ENCODE peak calls at places on chromosome 22, in seven cellular contexts. W, C, Z, K, G, T and H are unnamed samples. For H3K36me3 and H3K4me1, the result is how much of the 10 kb centered on the place peaks cover.

GRCh38 chr22:41856484-41856883 is 23.6 kb downstream of the SREBF2 start:
- DNase-seq in K (no peak), C (no peak), G (no peak), T (no peak), W (no peak), Z (no peak), H (no peak)

GRCh38 chr22:41966607-41967240 is 2.5 kb upstream of the SEPTIN3 start:
- DNase-seq in C (peak), W (peak), G (peak), Z (no peak), T (peak), K (peak), H (no peak)

GRCh38 chr22:49966716-49967332 is 6.3 kb downstream of the PIM3 start:
- DNase-seq in C (no peak), W (peak), Z (peak), G (peak), K (peak), T (peak), H (no peak)

GRCh38 chr22:30426395-30427353 is 1.1 kb downstream of the MTFP1 start:
- DNase-seq in T (peak), Z (peak), K (peak), G (peak), W (peak), C (peak), H (peak)

GRCh38 chr22:39197578-39197977 is 45.1 kb upstream of the CBX7 start:
- DNase-seq in T (no peak), Z (peak), K (no peak), C (peak), W (no peak), G (no peak), H (no peak)

GRCh38 chr22:18005201-18005926 is 19.0 kb downstream of the MICAL3 start:
- DNase-seq in G (no peak), T (no peak), C (no peak), K (no peak), Z (no peak), W (no peak), H (no peak)

GRCh38 chr22:49916851-49917250 is 1.4 kb downstream of the ALG12 start:
- DNase-seq in C (no peak), T (no peak), G (no peak), K (no peak), Z (peak), W (no peak), H (no peak)

GRCh38 chr22:30380011-30380410 is 7.2 kb downstream of the RNF215 start:
- DNase-seq in K (no peak), C (no peak), Z (no peak), W (no peak), G (no peak), T (no peak), H (no peak)

GRCh38 chr22:50076646-50077624 is 8.3 kb downstream of the MLC1 start:
- DNase-seq in G (no peak), C (no peak), T (no peak), Z (no peak), K (no peak), W (no peak), H (no peak)

GRCh38 chr22:33605686-33606085 is 314.6 kb downstream of the LARGE1 start:
- DNase-seq in C (no peak), T (peak), Z (no peak), K (no peak), W (peak), G (peak), H (no peak)

GRCh38 chr22:46738961-46739870 is 1.2 kb upstream of the CERK start:
- DNase-seq in T (peak), K (peak), G (peak), C (peak), W (peak), Z (peak), H (peak)

GRCh38 chr22:46736705-46737104 is 1.3 kb downstream of the CERK start:
- DNase-seq in K (no peak), G (no peak), T (no peak), C (no peak), W (no peak), Z (no peak), H (no peak)

GRCh38 chr22:46737105-46737975 is 712 bp downstream of the CERK start:
- DNase-seq in Z (no peak), T (peak), K (no peak), C (peak), G (peak), W (peak), H (no peak)

GRCh38 chr22:46738642-46738960 is 549 bp upstream of the CERK start:
- DNase-seq in T (no peak), C (peak), K (peak), G (no peak), Z (no peak), W (peak), H (no peak)

DNA sequence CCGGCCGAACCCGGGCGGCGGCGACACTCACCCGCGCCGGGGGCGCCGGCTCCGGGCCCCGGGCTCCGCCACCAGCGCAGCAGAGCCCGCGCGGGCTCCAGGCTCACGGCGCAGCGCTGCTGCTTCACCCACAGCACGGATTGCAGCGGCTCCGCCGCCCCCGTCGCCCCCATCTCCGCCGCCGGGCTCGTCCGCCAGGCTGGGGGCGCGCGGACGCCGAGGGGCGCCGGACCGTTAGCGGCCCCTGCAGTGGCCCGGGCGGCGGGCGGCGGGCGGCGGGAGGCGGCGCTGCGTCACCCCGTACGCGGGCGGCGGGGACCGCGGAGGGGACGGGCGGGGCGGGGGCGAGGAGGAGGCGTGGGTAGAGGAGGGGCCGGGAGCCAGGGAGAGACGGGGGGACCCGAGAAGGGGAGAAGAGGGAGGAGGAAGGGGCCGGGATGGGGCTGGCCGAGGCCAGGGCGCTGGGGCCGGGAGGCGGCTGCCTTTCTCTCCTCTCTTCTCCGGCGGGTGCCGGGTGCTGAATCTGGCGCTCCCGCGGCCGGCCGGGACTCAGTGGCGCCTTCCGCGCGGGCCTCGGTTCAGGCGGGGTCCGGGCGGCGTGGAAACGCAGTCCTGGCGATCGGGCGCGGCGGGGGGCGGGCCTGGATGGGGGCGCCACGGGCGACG is at the start of gene CERK:
- DNase-seq in T (peak), C (peak), K (peak), W (peak), Z (peak), G (peak), H (peak)
- H3K4me3 ChIP-seq in T (peak), C (peak), K (peak), W (peak), Z (peak), G (peak), H (peak)

DNA sequence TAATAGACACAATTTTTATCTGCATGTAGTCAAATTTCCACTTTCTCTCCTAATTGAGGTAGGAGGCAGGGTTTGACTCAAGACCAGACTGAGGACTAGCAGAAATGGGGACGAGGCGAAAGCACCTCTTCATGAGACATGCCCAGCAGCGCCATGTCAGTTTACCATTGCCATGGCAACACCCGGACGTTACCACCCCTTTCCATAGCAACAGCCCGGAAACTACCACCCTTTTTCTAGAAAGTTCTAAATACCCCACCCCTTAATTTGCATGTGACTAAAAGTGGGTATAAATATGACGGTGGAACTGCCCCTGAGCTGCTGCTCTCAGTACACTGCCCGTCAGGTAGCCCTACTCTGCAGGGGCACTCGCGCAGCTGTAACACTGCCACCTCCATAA is 5.9 kb upstream of the RAC2 start:
- DNase-seq in K (no peak), G (no peak), Z (no peak), W (no peak), T (no peak), C (no peak), H (no peak)
- H3K36me3 ChIP-seq in K (under half), G (under half), Z (under half), W (under half), T (under half), C (under half), H (under half)

GRCh38 chr22:37500745-37501144 is 14.6 kb upstream of the MFNG start:
- DNase-seq in G (no peak), T (no peak), Z (no peak), W (no peak), C (no peak), K (no peak), H (no peak)

GRCh38 chr22:37498289-37498909 is 12.2 kb upstream of the MFNG start:
- DNase-seq in T (peak), Z (no peak), W (peak), C (peak), K (peak), G (peak), H (peak)

GRCh38 chr22:37501176-37501609 is 15.0 kb upstream of the MFNG start:
- DNase-seq in K (no peak), T (peak), G (no peak), C (no peak), Z (no peak), W (no peak), H (no peak)

GRCh38 chr22:37499006-37499707 is 13.0 kb upstream of the MFNG start:
- DNase-seq in Z (no peak), G (no peak), C (peak), T (no peak), W (no peak), K (no peak), H (no peak)

DNA sequence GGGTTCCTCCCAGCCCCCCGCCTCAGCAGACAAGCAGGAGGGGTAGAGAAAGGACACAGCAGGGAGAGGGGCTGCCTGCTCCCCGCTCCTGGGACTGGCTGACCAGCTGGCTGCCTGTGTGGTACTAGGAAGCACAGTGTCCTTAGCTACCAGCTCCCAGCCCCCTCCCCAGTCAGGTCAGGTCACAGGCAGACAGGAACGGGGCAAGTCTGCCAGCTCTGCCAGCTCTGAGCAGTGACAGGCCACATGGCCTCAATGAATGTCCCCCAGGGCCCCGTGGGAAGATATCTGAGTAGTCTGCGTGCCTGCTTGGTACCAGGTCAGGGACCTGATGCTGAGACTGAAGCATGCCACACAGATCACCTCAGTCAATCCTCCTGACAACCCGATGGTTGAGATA is 13.6 kb upstream of the MFNG start:
- DNase-seq in W (no peak), Z (no peak), G (no peak), K (no peak), C (no peak), T (no peak), H (no peak)
- H3K4me1 ChIP-seq in W (under half), Z (under half), G (half or more), K (half or more), C (under half), T (half or more), H (under half)

GRCh38 chr22:40511604-40512003 is 124.9 kb downstream of the MRTFA start:
- DNase-seq in Z (no peak), K (no peak), G (no peak), T (peak), W (no peak), C (no peak), H (no peak)

GRCh38 chr22:40510965-40511364 is 125.6 kb downstream of the MRTFA start:
- DNase-seq in W (no peak), G (no peak), Z (no peak), T (no peak), C (no peak), K (no peak), H (no peak)

GRCh38 chr22:40506762-40507161 is 129.8 kb downstream of the MRTFA start:
- DNase-seq in C (no peak), T (no peak), G (no peak), Z (no peak), K (no peak), W (no peak), H (no peak)

GRCh38 chr22:40507491-40507890 is 129.0 kb downstream of the MRTFA start:
- DNase-seq in K (no peak), T (no peak), C (no peak), G (no peak), W (no peak), Z (no peak), H (no peak)

GRCh38 chr22:40509401-40510134 is 127.0 kb downstream of the MRTFA start:
- DNase-seq in T (peak), C (no peak), G (peak), K (no peak), Z (peak), W (no peak), H (no peak)
- H3K4me3 ChIP-seq in T (no peak), C (no peak), G (no peak), K (no peak), Z (no peak), W (no peak), H (no peak)

GRCh38 chr22:45542001-45542520 is 39.4 kb downstream of the FBLN1 start:
- DNase-seq in G (no peak), T (no peak), Z (no peak), K (no peak), C (peak), W (no peak), H (no peak)

GRCh38 chr22:45538284-45538683 is 35.6 kb downstream of the FBLN1 start:
- DNase-seq in Z (peak), G (peak), C (no peak), W (no peak), K (no peak), T (no peak), H (no peak)

GRCh38 chr22:45537734-45538181 is 35.1 kb downstream of the FBLN1 start:
- DNase-seq in W (no peak), G (peak), C (no peak), K (no peak), T (no peak), Z (peak), H (no peak)

GRCh38 chr22:45541580-45541979 is 38.9 kb downstream of the FBLN1 start:
- DNase-seq in Z (no peak), W (no peak), T (no peak), C (no peak), K (no peak), G (no peak), H (no peak)

DNA sequence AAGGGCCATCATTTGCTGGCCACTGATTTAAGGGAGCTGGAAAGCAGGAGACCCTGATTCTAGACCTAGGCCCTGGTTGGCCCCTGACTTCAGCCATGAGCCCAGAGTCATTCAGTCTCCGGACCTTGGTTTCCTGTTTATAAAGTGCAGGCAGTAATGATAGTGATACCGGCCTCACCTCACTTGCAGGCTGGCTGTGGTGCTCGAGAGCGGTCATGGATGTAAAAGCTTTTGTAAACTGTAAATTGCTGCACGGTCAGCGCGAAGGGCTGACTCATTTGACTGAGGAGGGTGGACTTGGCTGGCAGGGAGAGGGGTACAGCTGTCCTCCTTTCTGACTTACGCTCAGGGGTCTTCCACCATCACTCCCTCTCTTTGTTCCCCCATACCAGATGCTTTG is 37.4 kb downstream of the FBLN1 start:
- DNase-seq in C (no peak), K (no peak), G (no peak), Z (no peak), W (no peak), T (no peak), H (no peak)
- H3K36me3 ChIP-seq in C (under half), K (under half), G (under half), Z (under half), W (under half), T (under half), H (under half)

DNA sequence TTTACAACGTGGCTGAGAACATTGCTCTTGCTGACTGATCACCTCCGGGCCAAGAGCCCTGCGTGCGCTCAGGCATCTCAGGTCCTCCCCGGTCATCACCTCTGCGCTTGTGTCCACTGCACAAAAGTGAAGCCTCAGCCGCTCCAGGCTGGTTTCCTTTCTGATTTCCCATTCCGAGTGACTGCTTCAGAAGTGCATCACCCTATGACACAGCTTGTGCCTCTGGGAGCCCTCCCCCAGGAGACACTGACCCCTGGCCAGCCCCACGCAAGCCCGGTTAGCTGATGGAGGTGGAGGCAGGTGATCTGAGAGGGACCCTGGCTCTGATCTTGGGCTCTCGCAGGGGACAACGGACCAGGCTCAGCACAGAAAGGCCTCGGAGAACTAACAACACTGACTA is 38.3 kb upstream of the GNB1L start:
- DNase-seq in T (no peak), C (no peak), W (no peak), K (no peak), G (no peak), Z (no peak), H (no peak)
- H3K4me1 ChIP-seq in T (under half), C (under half), W (under half), K (under half), G (under half), Z (under half), H (under half)

DNA sequence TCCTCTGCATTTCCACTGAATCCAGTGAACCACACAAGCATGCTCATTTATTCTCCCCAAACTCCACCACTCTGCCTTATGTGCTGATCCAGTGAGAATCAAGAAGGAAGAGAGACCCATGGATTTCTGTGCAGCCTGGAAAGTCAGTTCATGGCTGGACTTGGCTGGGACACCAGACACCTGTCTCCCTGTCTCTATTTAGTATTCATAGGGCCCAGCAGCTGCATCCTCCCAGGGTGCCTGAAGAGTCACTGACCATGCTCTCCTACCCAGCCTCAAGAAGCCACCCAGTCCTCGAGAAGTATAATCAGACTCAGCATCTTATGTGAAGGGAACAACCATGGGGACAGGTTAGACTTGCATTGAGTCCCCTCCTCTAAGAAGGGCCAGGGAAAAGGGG is 83.2 kb downstream of the ZNF280B start:
- DNase-seq in C (no peak), K (no peak), W (no peak), Z (no peak), G (no peak), T (no peak), H (no peak)
- H3K4me3 ChIP-seq in C (no peak), K (no peak), W (no peak), Z (no peak), G (no peak), T (no peak), H (no peak)

GRCh38 chr22:23471698-23472097 is 108.4 kb downstream of the IGLL1 start:
- DNase-seq in C (no peak), G (no peak), T (no peak), W (no peak), Z (no peak), K (no peak), H (no peak)
- H3K36me3 ChIP-seq in C (under half), G (under half), T (under half), W (under half), Z (under half), K (under half), H (under half)

GRCh38 chr22:48867891-48868290 is 959.8 kb downstream of the BRD1 start:
- DNase-seq in C (no peak), Z (no peak), K (no peak), W (peak), T (no peak), G (no peak), H (no peak)
- H3K4me1 ChIP-seq in C (under half), Z (under half), K (under half), W (under half), T (under half), G (under half), H (under half)